ENCODE peak calls at places on chromosome 16, in eight cellular contexts. H, D, E, S, P, W, N and Y are unnamed samples.
A peak's percentile ranks its signal among the peaks of the same experiment; 100 is the strongest.

GRCh38 chr16:85524630-85525463 is 88.3 kb upstream of the GSE1 start:
- DNase-seq in P (peak; percentile 41), S (peak; percentile 48), D (no peak), N (no peak), H (peak; percentile 80), E (peak; percentile 41), W (no peak), Y (no peak)

GRCh38 chr16:23838485-23839142 is 2.8 kb downstream of the PRKCB start:
- DNase-seq in P (no peak), E (no peak), D (no peak), W (no peak), N (no peak), S (no peak), H (no peak), Y (no peak)

GRCh38 chr16:56195151-56195550 is 3.9 kb downstream of the GNAO1 start:
- DNase-seq in N (no peak), S (peak; percentile 78), P (no peak), W (no peak), H (peak; percentile 53), E (no peak), D (no peak), Y (no peak)

GRCh38 chr16:80997139-80997798 is 9.4 kb downstream of the CMC2 start:
- DNase-seq in P (no peak), S (no peak), E (no peak), D (no peak), W (no peak), N (no peak), H (no peak), Y (no peak)

GRCh38 chr16:10583269-10583668 is 2.9 kb upstream of the EMP2 start:
- DNase-seq in S (no peak), E (no peak), P (no peak), N (no peak), D (no peak), H (no peak), W (no peak), Y (no peak)

GRCh38 chr16:9139965-9140364 is 48.5 kb downstream of the HAPSTR1 start:
- DNase-seq in D (no peak), E (no peak), N (no peak), H (no peak), S (no peak), W (peak; percentile 41), P (no peak), Y (no peak)

GRCh38 chr16:56448005-56448404 is 3.1 kb downstream of the NUDT21 start:
- DNase-seq in D (no peak), N (no peak), E (no peak), W (no peak), S (no peak), P (no peak), H (no peak), Y (no peak)

GRCh38 chr16:57485916-57486857 is at the start of gene DOK4:
- DNase-seq in P (peak; percentile 53), W (peak; percentile 80), N (peak; percentile 78), D (no peak), H (peak; percentile 95), E (no peak), S (peak; percentile 61), Y (peak; percentile 56)

GRCh38 chr16:24526701-24527470 is 12.5 kb upstream of the RBBP6 start:
- DNase-seq in E (no peak), P (no peak), W (no peak), H (no peak), D (no peak), S (no peak), N (no peak), Y (no peak)

GRCh38 chr16:46949216-46949892 is 24.1 kb downstream of the DNAJA2 start:
- DNase-seq in W (no peak), S (no peak), H (no peak), N (no peak), P (no peak), E (no peak), D (no peak), Y (no peak)

GRCh38 chr16:86026916-86027315 is 128.0 kb downstream of the IRF8 start:
- DNase-seq in P (no peak), N (no peak), S (no peak), D (no peak), W (no peak), E (no peak), H (no peak), Y (no peak)

GRCh38 chr16:74035816-74036215 is 260.8 kb upstream of the PSMD7 start:
- DNase-seq in E (no peak), N (no peak), W (peak; percentile 33), S (peak; percentile 33), D (no peak), P (no peak), H (no peak), Y (no peak)

GRCh38 chr16:85800321-85800669 is 800 bp downstream of the COX4I1 start:
- DNase-seq in E (no peak), N (no peak), D (no peak), W (no peak), P (no peak), S (no peak), H (no peak), Y (no peak)